ENCODE peak calls at places on chromosomes 2 and 18, in four cellular contexts. B is A673, L is HCT116, Y is colonic mucosa. H is an unnamed sample.

GRCh38 chr2:150099805-150100204 is 387.7 kb downstream of the RND3 start:
- DNase-seq in Y (no peak), B (no peak), L (no peak), H (no peak)

GRCh38 chr2:218746960-218747359 is 35.0 kb upstream of the CYP27A1 start:
- DNase-seq in L (no peak), Y (no peak), B (no peak), H (no peak)

GRCh38 chr2:159307942-159308341 is 21.4 kb upstream of the WDSUB1 start:
- DNase-seq in L (no peak), Y (no peak), B (no peak), H (no peak)

GRCh38 chr2:201127570-201127969 is 11.6 kb downstream of the CFLAR start:
- DNase-seq in B (peak; percentile 60), Y (no peak), L (no peak), H (peak; percentile 78)

GRCh38 chr2:56534321-56534720 is 350.5 kb downstream of the CCDC85A start:
- DNase-seq in B (no peak), Y (no peak), L (no peak), H (peak; percentile 6)

GRCh38 chr2:55309441-55309840 is 40.4 kb upstream of the MTIF2 start:
- DNase-seq in Y (no peak), L (no peak), B (peak; percentile 62), H (peak; percentile 67)

GRCh38 chr18:74351354-74351753 is 35.7 kb downstream of the C18orf63 start:
- DNase-seq in Y (no peak), L (no peak), B (no peak), H (peak; percentile 64)

GRCh38 chr2:239824866-239825704 is 200.1 kb downstream of the NDUFA10 start:
- DNase-seq in B (no peak), Y (peak; percentile 12), L (no peak), H (no peak)

GRCh38 chr18:48441405-48441881 is 32.3 kb upstream of the ZBTB7C start:
- DNase-seq in Y (no peak), B (no peak), L (no peak), H (peak; percentile 58)

GRCh38 chr2:47016172-47016913 is 100.7 kb upstream of the MCFD2 start:
- DNase-seq in Y (peak; percentile 30), L (peak; percentile 60), B (no peak), H (peak; percentile 61)
- TF ChIP-seq CTCF in Y (no peak), L (no peak), B (no peak), H (no peak)

DNA sequence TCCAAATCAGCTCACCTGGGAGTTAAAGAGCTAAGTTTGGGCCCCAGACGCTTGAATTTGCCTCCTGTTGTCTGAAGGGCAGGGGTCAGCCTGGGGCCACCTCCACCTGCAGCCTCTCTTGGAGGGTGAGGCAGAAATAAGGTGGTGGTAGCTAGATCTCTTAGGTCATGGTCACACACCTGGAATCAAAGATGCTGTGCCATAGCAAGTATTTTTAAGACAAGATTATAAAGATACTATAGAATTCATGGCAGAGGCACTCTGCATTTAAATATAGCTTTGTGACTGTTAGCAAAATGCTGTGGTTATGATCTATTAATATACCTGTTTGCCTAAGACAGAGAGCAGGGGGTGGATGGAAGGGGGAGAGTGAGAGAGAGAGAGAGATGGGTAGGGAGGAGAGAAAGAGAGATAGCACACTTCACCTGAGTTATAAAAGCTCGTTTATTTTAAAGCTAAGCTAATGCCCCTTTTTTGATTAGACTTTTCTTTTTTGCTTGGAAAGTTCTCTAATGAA is 242.7 kb downstream of the TMEM182 start:
- DNase-seq in L (no peak), Y (no peak), B (no peak), H (no peak)
- H3K4me3 ChIP-seq in L (no peak overlapping the region), Y (no peak overlapping the region), B (no peak overlapping the region), H (no peak overlapping the region)

GRCh38 chr2:80288576-80288975 is 16.0 kb downstream of the LRRTM1 start:
- DNase-seq in B (no peak), L (no peak), Y (no peak), H (peak; percentile 19)
- TF ChIP-seq CTCF in B (no peak), L (no peak), Y (no peak), H (peak; percentile 14)

DNA sequence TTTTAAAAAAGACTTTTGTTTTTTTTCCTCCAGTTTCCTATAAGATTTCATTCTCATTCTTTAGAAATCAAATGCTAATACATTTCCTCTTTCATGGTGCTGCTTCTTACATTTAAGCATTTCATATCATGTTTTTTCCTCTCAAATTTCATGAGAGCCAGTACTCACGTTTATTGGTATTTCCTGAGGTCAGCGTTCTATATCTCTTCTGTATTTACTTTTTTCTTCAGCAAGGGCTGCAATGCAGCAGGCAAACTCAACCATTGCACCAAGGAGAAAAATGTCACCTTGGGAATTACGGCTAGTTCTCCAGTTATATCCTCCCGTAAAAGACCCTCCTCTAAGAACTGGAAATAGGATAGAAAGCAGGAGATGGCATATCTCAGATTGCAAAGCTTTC is 32.4 kb downstream of the UPP2 start:
- DNase-seq in B (no peak), Y (no peak), L (no peak), H (no peak)
- H3K4me3 ChIP-seq in B (no peak overlapping the region), Y (no peak overlapping the region), L (no peak overlapping the region), H (no peak overlapping the region)

GRCh38 chr2:95017836-95018235 is 7.7 kb upstream of the MAL start:
- DNase-seq in Y (no peak), B (no peak), L (no peak), H (no peak)

GRCh38 chr2:95019572-95019971 is 5.9 kb upstream of the MAL start:
- DNase-seq in Y (no peak), L (no peak), B (no peak), H (no peak)

GRCh38 chr2:95020275-95021014 is 5.1 kb upstream of the MAL start:
- DNase-seq in Y (no peak), L (no peak), B (no peak), H (no peak)

GRCh38 chr2:95018301-95018700 is 7.2 kb upstream of the MAL start:
- DNase-seq in Y (no peak), L (no peak), B (no peak), H (no peak)

DNA sequence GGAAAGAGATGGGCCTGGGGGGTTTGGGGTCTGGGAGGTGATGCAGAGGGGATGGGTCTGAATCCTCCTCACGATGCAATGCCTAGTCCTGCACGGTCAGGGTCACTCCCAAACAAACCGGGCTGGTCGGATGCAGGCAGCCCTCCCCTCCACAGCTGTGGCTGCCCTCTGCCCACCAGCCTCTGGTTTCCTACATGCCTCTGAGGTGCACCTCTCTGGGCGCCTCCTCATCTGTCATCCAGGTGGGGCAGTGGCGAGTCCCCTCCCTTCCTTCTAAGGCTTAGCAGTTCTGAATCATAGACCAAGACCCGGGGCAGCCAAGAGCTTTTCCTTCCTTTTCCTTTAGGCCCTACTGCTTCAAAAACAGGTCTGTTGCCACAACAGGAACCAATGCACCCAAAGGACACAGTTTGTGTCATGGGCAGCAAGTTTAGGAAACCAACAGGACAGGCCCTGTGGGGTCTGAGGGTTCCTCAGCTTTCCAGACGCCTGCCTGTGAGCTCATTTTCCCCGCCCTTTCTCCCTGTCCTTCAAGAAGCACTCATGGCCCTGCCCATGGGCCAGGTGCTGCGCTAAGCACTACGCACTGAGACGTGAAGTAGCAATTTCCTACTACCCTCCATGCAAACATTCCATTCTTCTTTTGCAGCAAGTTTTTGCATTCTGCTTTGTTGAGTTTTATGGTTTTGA is 6.5 kb upstream of the MAL start:
- DNase-seq in L (no peak), Y (no peak), B (no peak), H (no peak)
- TF ChIP-seq CTCF in L (no peak), Y (no peak), B (no peak), H (no peak)

GRCh38 chr2:118667964-118668363 is 179.5 kb downstream of the EN1 start:
- DNase-seq in Y (no peak), B (no peak), L (no peak), H (peak; percentile 88)

GRCh38 chr2:118670281-118670680 is 177.2 kb downstream of the EN1 start:
- DNase-seq in Y (no peak), L (no peak), B (no peak), H (peak; percentile 71)

GRCh38 chr2:118667366-118667765 is 180.1 kb downstream of the EN1 start:
- DNase-seq in Y (no peak), L (no peak), B (no peak), H (peak; percentile 21)

GRCh38 chr2:118669639-118670038 is 177.8 kb downstream of the EN1 start:
- DNase-seq in B (no peak), Y (no peak), L (no peak), H (no peak)

DNA sequence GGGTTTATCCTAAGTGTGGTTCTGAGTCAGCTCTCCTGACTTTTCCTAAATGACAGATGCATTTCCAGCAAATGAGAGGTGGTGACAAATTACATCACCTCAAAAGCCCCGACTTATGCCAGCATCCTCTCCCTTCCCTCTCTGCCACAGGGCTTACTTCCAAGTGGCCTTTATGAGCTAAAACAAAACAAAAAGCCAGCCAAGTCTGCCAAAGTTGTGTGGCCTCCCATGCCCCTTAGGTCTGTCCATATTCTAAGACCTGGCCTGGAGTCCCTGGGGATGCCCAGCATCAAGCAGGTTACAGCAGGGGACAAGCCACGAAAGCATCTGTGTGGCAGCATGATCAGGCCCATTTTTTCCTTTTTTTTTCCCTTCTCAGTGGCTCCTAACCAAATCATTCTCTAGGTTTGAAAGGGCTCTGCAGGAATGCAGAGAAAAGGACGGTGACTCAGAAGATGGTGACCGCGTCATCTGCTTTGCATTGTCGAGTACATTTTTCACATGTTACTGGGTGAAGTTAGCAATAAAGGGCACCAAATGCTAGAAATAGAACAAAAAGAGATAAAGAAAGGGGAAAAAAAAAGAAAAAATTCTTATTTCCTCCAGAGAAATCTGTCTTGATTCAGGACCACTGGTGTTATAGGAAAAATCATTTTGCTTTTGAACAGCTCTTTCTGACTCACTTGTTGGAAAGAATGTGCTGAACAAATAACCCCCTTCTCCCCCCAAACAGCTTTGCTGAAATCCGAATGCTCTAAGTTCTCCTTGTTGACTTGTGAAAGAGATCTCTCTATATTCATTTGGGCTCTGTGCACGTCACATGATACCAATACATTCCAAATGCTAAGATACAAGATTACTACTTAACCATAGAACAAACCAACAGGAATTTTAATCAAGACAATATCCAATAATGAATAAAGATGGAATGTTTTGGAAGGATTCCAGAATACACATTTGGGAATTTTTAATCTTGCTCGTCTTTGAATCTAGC is 178.7 kb downstream of the EN1 start:
- DNase-seq in B (no peak), Y (no peak), L (peak; percentile 16), H (peak; percentile 99)
- H3K4me3 ChIP-seq in B (no peak overlapping the region), Y (no peak overlapping the region), L (peak overlapping the region; percentile 9), H (no peak overlapping the region)

DNA sequence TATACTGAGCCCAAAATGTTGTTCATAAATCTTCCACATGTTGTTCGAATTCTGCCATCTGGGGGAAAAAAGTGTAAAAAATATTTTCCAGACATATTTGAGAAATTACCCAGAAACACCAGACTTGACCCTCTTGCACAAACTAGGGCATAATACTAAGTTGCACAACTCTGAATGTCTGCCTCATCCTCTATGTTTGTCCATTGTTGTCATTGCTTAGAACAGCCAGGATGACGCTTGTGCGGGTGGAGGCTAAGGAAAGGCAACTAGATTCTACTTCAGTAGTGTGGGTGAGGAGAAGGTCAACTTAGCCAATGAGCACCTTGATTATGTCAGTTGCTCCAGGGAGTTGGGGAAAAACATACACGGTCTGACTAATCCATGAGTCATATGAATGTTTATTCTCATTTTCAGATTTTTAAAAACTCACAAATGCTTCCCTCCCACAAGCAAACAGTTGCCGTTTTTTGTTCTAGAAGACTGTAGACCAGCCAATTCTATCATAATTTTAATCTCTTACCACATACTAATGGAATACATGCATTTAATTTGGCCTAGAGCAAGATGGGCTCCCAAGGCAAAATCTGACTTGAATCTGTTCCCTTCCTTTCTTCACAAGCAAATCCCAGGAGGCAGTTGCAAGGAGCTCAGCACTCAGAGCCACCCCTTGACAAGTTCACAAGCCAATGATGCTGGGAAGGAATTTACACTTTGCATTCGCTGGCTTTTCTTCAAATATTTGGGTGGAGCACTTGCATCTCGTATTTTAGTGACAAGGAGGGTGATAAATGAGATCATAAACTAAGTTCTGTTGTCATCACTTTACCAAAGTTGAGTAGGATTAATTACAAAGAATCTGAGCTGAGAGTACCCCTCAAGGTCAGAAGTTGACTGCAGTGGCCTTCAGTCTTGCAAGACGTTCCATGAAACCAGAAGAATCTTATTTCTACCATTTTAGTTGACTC is 163.2 kb upstream of the TWIST2 start:
- DNase-seq in B (peak; percentile 10), L (peak; percentile 80), Y (no peak), H (peak; percentile 100)
- TF ChIP-seq CTCF in B (no peak), L (no peak), Y (no peak), H (no peak)